ENCODE peak calls at places on chromosomes 5 and 9, in five cellular contexts. J is GM12878, N is H1, D is HepG2, B is K562. U is an unnamed sample.

GRCh38 chr5:149730620-149731331 is 666 bp downstream of the PPARGC1B start:
- DNase-seq in J (no peak), D (no peak), N (no peak), B (peak), U (no peak)

GRCh38 chr9:114804504-114804903 is 1.3 kb downstream of the TNFSF15 start:
- DNase-seq in N (no peak), B (no peak), D (peak), J (no peak), U (peak)

GRCh38 chr9:122900791-122901190 is 4.4 kb downstream of the RC3H2 start:
- DNase-seq in N (no peak), D (no peak), B (no peak), J (no peak), U (no peak)

GRCh38 chr5:168714046-168714445 is 134.9 kb upstream of the PANK3 start:
- DNase-seq in N (no peak), J (no peak), B (no peak), D (no peak), U (no peak)

GRCh38 chr5:81247441-81247972 is 14.4 kb downstream of the CKMT2 start:
- DNase-seq in J (no peak), B (no peak), D (no peak), N (no peak), U (peak)

GRCh38 chr9:123772967-123773366 is 157.0 kb downstream of the DENND1A start:
- DNase-seq in N (no peak), J (no peak), D (no peak), B (no peak), U (no peak)

GRCh38 chr9:136364369-136364748 is 815 bp upstream of the DNLZ start:
- DNase-seq in N (no peak), J (no peak), D (no peak), B (no peak), U (no peak)

GRCh38 chr5:134510970-134511795 is 14.3 kb upstream of the JADE2 start:
- DNase-seq in N (peak), J (no peak), B (peak), D (peak), U (no peak)

GRCh38 chr5:93371893-93372292 is 209.1 kb downstream of the NR2F1-AS1 start:
- DNase-seq in J (no peak), B (no peak), D (no peak), N (no peak), U (no peak)

GRCh38 chr5:163809480-163809879 is 304.1 kb downstream of the MAT2B start:
- DNase-seq in N (no peak), B (no peak), J (no peak), D (no peak), U (no peak)

GRCh38 chr9:113712053-113712452 is 164.1 kb upstream of the ZNF618 start:
- DNase-seq in B (no peak), D (no peak), J (no peak), N (no peak), U (no peak)

GRCh38 chr5:153496835-153497234 is 6.4 kb downstream of the GRIA1 start:
- DNase-seq in J (no peak), N (no peak), D (no peak), B (peak), U (peak)

GRCh38 chr9:39588056-39588814 is 232.8 kb downstream of the SPATA31A1 start:
- DNase-seq in J (no peak), B (no peak), N (no peak), D (no peak), U (no peak)

GRCh38 chr9:976805-977360 is 428 bp downstream of the DMRT3 start:
- DNase-seq in B (no peak), J (no peak), N (no peak), D (no peak), U (no peak)

GRCh38 chr9:96567203-96567700 is 52.4 kb downstream of the CDC14B start:
- DNase-seq in J (no peak), B (no peak), D (no peak), N (peak), U (no peak)
- TF ChIP-seq ZNF274 in J (no peak), B (no peak), D (no peak), N (no peak), U (no peak)

GRCh38 chr5:37735649-37736347 is 104.0 kb downstream of the GDNF start:
- DNase-seq in N (no peak), D (no peak), B (peak), J (no peak), U (no peak)
- TF ChIP-seq POLR2AphosphoS5 in N (no peak), D (no peak), B (no peak), J (no peak), U (no peak)

DNA sequence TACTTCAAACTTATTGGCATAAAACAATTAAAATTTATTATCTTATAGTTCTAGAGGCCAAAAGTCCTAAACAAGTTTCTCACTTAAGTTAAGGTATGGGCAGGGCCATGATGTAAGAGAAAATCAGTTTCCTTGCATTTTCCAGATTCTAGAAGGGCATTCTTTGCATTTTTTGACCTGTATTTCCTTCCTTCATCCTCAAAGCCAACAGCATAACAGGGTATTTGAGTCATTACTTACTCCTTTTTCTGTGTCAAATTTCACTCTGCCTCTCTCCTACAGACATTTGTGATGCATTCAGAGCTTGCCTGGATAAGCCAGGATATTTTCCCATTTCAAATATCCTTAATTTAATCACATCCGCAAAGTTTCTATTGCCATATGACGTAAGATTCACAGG is 1499.0 kb downstream of the EFNA5 start:
- DNase-seq in D (no peak), J (no peak), B (no peak), N (no peak), U (no peak)
- TF ChIP-seq ZNF274 in D (no peak), J (no peak), B (no peak), N (no peak), U (no peak)

DNA sequence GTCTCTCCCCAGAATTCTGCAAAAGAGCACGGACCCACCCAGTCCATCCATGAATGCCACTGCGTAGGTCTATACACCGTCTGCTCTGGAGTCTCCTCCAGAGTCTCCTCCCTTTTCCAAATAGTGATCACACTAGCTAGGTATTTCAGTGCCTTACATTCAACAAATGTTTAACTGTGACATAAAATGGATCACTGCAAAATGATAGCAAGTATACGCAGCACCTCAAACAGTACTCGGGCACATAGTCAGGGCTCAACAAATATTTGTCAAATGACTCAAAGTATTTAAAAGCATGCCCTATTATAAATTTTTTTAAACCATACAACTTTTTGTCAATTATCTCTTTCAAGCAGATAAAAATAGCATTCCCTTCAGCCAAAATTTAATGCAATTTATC is 60.5 kb downstream of the TLE1 start:
- DNase-seq in N (no peak), J (no peak), B (no peak), D (peak), U (no peak)
- TF ChIP-seq POLR2AphosphoS5 in N (no peak), J (no peak), B (no peak), D (no peak), U (no peak)

DNA sequence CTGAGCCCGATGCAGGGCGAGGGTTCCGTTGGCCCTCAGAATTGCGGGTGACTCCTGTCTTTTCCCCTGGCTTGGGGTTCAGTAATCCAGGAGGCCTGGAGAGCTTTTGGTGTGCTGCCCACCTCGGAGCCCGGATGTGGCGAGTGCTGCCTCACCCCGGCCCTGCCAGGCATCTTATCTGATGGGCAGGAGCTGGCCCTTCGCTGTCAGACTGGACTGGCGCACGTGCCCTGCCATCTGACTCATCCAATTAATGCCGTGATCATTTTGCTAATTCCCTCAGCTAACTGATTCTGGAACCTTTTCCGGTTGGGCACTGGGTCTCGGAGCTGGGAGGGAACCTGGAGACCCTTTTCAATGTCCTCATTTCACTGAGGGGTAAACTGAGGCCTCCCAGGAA is 34.6 kb downstream of the RXRA start:
- DNase-seq in J (no peak), D (no peak), N (no peak), B (no peak), U (no peak)
- TF ChIP-seq ZNF274 in J (no peak), D (no peak), N (no peak), B (no peak), U (no peak)

DNA sequence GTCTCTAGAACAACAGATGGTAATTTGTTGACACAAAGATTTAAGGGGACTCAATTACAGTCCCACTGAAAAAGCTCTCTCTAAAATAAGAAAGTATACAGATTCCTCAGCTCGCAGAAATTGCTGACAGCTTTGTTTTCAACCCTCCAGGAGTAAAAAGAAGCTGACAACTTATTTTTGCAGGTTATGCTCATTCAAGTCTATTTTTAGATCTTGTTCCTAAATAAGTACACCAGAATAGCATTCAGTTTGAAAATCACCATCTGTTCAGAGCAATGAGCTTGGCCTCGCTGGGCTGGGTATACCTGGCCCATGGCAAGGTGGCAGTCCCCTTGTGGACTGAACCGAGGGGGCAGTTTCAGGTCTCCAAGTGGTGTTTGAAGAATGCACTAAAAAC is 169.3 kb downstream of the AUH start:
- DNase-seq in J (no peak), D (peak), B (no peak), N (no peak), U (no peak)
- TF ChIP-seq POLR2AphosphoS5 in J (no peak), D (no peak), B (no peak), N (no peak), U (no peak)

GRCh38 chr9:14769235-14769580 is 46.7 kb upstream of the CER1 start:
- DNase-seq in D (no peak), J (no peak), B (peak), N (no peak), U (peak)

GRCh38 chr9:14770592-14770991 is 48.1 kb upstream of the CER1 start:
- DNase-seq in D (no peak), N (no peak), J (no peak), B (no peak), U (no peak)

GRCh38 chr9:14768561-14769234 is 46.2 kb upstream of the CER1 start:
- DNase-seq in B (peak), D (peak), N (no peak), J (no peak), U (peak)

DNA sequence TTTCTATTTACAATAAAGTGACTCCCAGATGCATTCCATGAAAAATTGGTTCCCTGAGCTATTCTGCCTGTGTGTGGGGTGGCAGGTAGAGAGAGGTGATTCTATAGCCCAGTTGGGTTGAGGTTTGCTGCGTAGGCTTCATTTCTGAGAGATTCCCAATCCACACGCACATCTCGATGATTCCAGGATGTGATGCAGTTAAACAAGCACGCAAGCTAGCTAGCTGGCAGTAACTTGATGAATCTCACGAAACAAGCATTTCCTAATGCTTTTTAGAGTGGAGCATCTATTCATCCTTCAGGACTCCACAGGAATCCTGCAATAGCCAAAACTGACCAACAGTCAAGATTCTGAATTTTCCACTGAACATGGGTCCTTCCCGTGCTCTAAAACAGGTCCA is 43.8 kb upstream of the CER1 start:
- DNase-seq in J (no peak), D (no peak), B (no peak), N (no peak), U (no peak)
- TF ChIP-seq ZNF274 in J (no peak), D (no peak), B (no peak), N (no peak), U (no peak)

GRCh38 chr5:59368951-59369350 is 524.6 kb downstream of the PDE4D start:
- DNase-seq in B (no peak), J (no peak), N (no peak), D (no peak), U (no peak)
- TF ChIP-seq POLR2AphosphoS5 in B (no peak), J (no peak), N (no peak), D (no peak), U (no peak)

U was measured in HCT116.